ENCODE peak calls at places on chromosomes 1 and 21, in four cellular contexts. One of them, this sample, is unnamed.
A peak's percentile ranks its signal among the peaks of the same experiment; 100 is the strongest.

GRCh38 chr1:85134583-85135455 is 66.0 kb downstream of the SYDE2 start:
- DNase-seq in fibroblast of mammary gland: peak; percentile 47
- DNase-seq in CD8-positive, alpha-beta T cell: no peak
- DNase-seq in uterus: no peak
- DNase-seq in this sample: peak; percentile 71

GRCh38 chr1:174191255-174191906 is 32.1 kb downstream of the RABGAP1L start:
- DNase-seq in fibroblast of mammary gland: peak; percentile 72
- DNase-seq in CD8-positive, alpha-beta T cell: no peak
- DNase-seq in uterus: no peak
- DNase-seq in this sample: no peak

GRCh38 chr1:202580604-202581003 is 129.7 kb downstream of the SYT2 start:
- DNase-seq in fibroblast of mammary gland: peak; percentile 38
- DNase-seq in CD8-positive, alpha-beta T cell: no peak
- DNase-seq in uterus: no peak
- DNase-seq in this sample: no peak

GRCh38 chr1:209611771-209612570 is 28.5 kb downstream of the CAMK1G start:
- DNase-seq in fibroblast of mammary gland: no peak
- DNase-seq in CD8-positive, alpha-beta T cell: no peak
- DNase-seq in uterus: no peak
- DNase-seq in this sample: peak; percentile 63

GRCh38 chr1:209246660-209247059 is 336.9 kb upstream of the CAMK1G start:
- DNase-seq in fibroblast of mammary gland: peak; percentile 43
- DNase-seq in CD8-positive, alpha-beta T cell: no peak
- DNase-seq in uterus: no peak
- DNase-seq in this sample: peak; percentile 90

GRCh38 chr1:43936470-43937151 is 3.0 kb downstream of the ARTN start:
- DNase-seq in fibroblast of mammary gland: no peak
- DNase-seq in CD8-positive, alpha-beta T cell: no peak
- DNase-seq in uterus: no peak
- DNase-seq in this sample: no peak

GRCh38 chr1:155671750-155672149 is 16.8 kb downstream of the YY1AP1 start:
- DNase-seq in fibroblast of mammary gland: no peak
- DNase-seq in CD8-positive, alpha-beta T cell: no peak
- DNase-seq in uterus: no peak
- DNase-seq in this sample: no peak

GRCh38 chr1:43977376-43978263 is 1.4 kb upstream of the B4GALT2 start:
- DNase-seq in fibroblast of mammary gland: no peak
- DNase-seq in CD8-positive, alpha-beta T cell: no peak
- DNase-seq in uterus: no peak
- DNase-seq in this sample: no peak

GRCh38 chr1:45876000-45876399 is 72.6 kb downstream of the MAST2 start:
- DNase-seq in fibroblast of mammary gland: no peak
- DNase-seq in CD8-positive, alpha-beta T cell: no peak
- DNase-seq in uterus: no peak
- DNase-seq in this sample: no peak

GRCh38 chr1:107724648-107725047 is 240.3 kb downstream of the VAV3 start:
- DNase-seq in fibroblast of mammary gland: no peak
- DNase-seq in CD8-positive, alpha-beta T cell: no peak
- DNase-seq in uterus: no peak
- DNase-seq in this sample: peak; percentile 5

GRCh38 chr1:151720974-151721787 is at the start of gene RIIAD1:
- DNase-seq in fibroblast of mammary gland: peak; percentile 7
- DNase-seq in CD8-positive, alpha-beta T cell: peak; percentile 34
- DNase-seq in uterus: peak; percentile 28
- DNase-seq in this sample: no peak

GRCh38 chr1:230231739-230232075 is 164.7 kb downstream of the GALNT2 start:
- DNase-seq in fibroblast of mammary gland: peak; percentile 88
- DNase-seq in CD8-positive, alpha-beta T cell: no peak
- DNase-seq in uterus: no peak
- DNase-seq in this sample: peak; percentile 65

GRCh38 chr1:151006331-151007052 is at the start of gene MINDY1:
- DNase-seq in fibroblast of mammary gland: peak; percentile 83
- DNase-seq in CD8-positive, alpha-beta T cell: peak; percentile 19
- DNase-seq in uterus: peak; percentile 81
- DNase-seq in this sample: peak; percentile 73

GRCh38 chr1:10755977-10756521 is 40.4 kb downstream of the CASZ1 start:
- DNase-seq in fibroblast of mammary gland: peak; percentile 8
- DNase-seq in CD8-positive, alpha-beta T cell: peak; percentile 59
- DNase-seq in uterus: peak; percentile 74
- DNase-seq in this sample: peak; percentile 39

GRCh38 chr1:97832490-97832889 is 88.3 kb downstream of the DPYD start:
- DNase-seq in fibroblast of mammary gland: peak; percentile 82
- DNase-seq in CD8-positive, alpha-beta T cell: no peak
- DNase-seq in uterus: no peak
- DNase-seq in this sample: no peak

GRCh38 chr1:226629896-226630550 is 81.5 kb downstream of the STUM start:
- DNase-seq in fibroblast of mammary gland: no peak
- DNase-seq in CD8-positive, alpha-beta T cell: no peak
- DNase-seq in uterus: no peak
- DNase-seq in this sample: no peak

GRCh38 chr1:197967066-197967465 is 49.9 kb downstream of the LHX9 start:
- DNase-seq in fibroblast of mammary gland: no peak
- DNase-seq in CD8-positive, alpha-beta T cell: no peak
- DNase-seq in uterus: no peak
- DNase-seq in this sample: no peak

GRCh38 chr1:82646336-82646735 is 845.6 kb downstream of the ADGRL2 start:
- DNase-seq in fibroblast of mammary gland: no peak
- DNase-seq in CD8-positive, alpha-beta T cell: no peak
- DNase-seq in uterus: no peak
- DNase-seq in this sample: no peak

GRCh38 chr1:178945763-178946266 is 74.9 kb upstream of the ANGPTL1 start:
- DNase-seq in fibroblast of mammary gland: peak; percentile 18
- DNase-seq in CD8-positive, alpha-beta T cell: no peak
- DNase-seq in uterus: peak; percentile 53
- DNase-seq in this sample: no peak

GRCh38 chr1:115296981-115297380 is 41.1 kb downstream of the NGF start:
- DNase-seq in fibroblast of mammary gland: no peak
- DNase-seq in CD8-positive, alpha-beta T cell: no peak
- DNase-seq in uterus: no peak
- DNase-seq in this sample: no peak

GRCh38 chr21:29888437-29888836 is 51.4 kb downstream of the GRIK1 start:
- DNase-seq in fibroblast of mammary gland: peak; percentile 60
- DNase-seq in CD8-positive, alpha-beta T cell: no peak
- DNase-seq in uterus: no peak
- DNase-seq in this sample: peak; percentile 63

GRCh38 chr21:32958288-32958992 is 67.3 kb upstream of the OLIG2 start:
- DNase-seq in fibroblast of mammary gland: no peak
- DNase-seq in CD8-positive, alpha-beta T cell: no peak
- DNase-seq in uterus: no peak
- DNase-seq in this sample: peak; percentile 22

GRCh38 chr1:113452921-113453770 is 62.8 kb downstream of the MAGI3 start:
- DNase-seq in fibroblast of mammary gland: peak; percentile 71
- DNase-seq in CD8-positive, alpha-beta T cell: peak; percentile 6
- DNase-seq in uterus: no peak
- DNase-seq in this sample: peak; percentile 60

GRCh38 chr1:32695098-32695904 is 7.3 kb downstream of the SYNC start:
- DNase-seq in fibroblast of mammary gland: peak; percentile 69
- DNase-seq in CD8-positive, alpha-beta T cell: no peak
- DNase-seq in uterus: peak; percentile 48
- DNase-seq in this sample: no peak

GRCh38 chr1:206496131-206496793 is 11.1 kb upstream of the RASSF5 start:
- DNase-seq in fibroblast of mammary gland: no peak
- DNase-seq in CD8-positive, alpha-beta T cell: no peak
- DNase-seq in uterus: no peak
- DNase-seq in this sample: no peak

GRCh38 chr1:167538657-167539056 is 14.9 kb downstream of the CREG1 start:
- DNase-seq in fibroblast of mammary gland: no peak
- DNase-seq in CD8-positive, alpha-beta T cell: no peak
- DNase-seq in uterus: no peak
- DNase-seq in this sample: no peak

GRCh38 chr1:232142403-232143314 is 487.3 kb downstream of the SIPA1L2 start:
- DNase-seq in fibroblast of mammary gland: peak; percentile 77
- DNase-seq in CD8-positive, alpha-beta T cell: no peak
- DNase-seq in uterus: peak; percentile 19
- DNase-seq in this sample: peak; percentile 66

GRCh38 chr1:116521186-116521585 is 49.6 kb downstream of the CD58 start:
- DNase-seq in fibroblast of mammary gland: peak; percentile 84
- DNase-seq in CD8-positive, alpha-beta T cell: no peak
- DNase-seq in uterus: no peak
- DNase-seq in this sample: peak; percentile 71

GRCh38 chr1:165354739-165355138 is 1.8 kb downstream of the LMX1A start:
- DNase-seq in fibroblast of mammary gland: no peak
- DNase-seq in CD8-positive, alpha-beta T cell: no peak
- DNase-seq in uterus: no peak
- DNase-seq in this sample: no peak

GRCh38 chr1:165355977-165356811 is at the start of gene LMX1A:
- DNase-seq in fibroblast of mammary gland: peak; percentile 9
- DNase-seq in CD8-positive, alpha-beta T cell: no peak
- DNase-seq in uterus: no peak
- DNase-seq in this sample: no peak

GRCh38 chr1:165356876-165357275 is 361 bp upstream of the LMX1A start:
- DNase-seq in fibroblast of mammary gland: no peak
- DNase-seq in CD8-positive, alpha-beta T cell: no peak
- DNase-seq in uterus: no peak
- DNase-seq in this sample: no peak

GRCh38 chr1:165353731-165354671 is 2.5 kb downstream of the LMX1A start:
- DNase-seq in fibroblast of mammary gland: no peak
- DNase-seq in CD8-positive, alpha-beta T cell: no peak
- DNase-seq in uterus: no peak
- DNase-seq in this sample: peak; percentile 21

GRCh38 chr1:165355221-165355976 is 1.1 kb downstream of the LMX1A start:
- DNase-seq in fibroblast of mammary gland: no peak
- DNase-seq in CD8-positive, alpha-beta T cell: no peak
- DNase-seq in uterus: no peak
- DNase-seq in this sample: no peak
- H3K4me3 ChIP-seq in fibroblast of mammary gland: no peak overlapping the region
- H3K4me3 ChIP-seq in CD8-positive, alpha-beta T cell: no peak overlapping the region
- H3K4me3 ChIP-seq in uterus: no peak overlapping the region
- H3K4me3 ChIP-seq in this sample: no peak overlapping the region

GRCh38 chr1:21216835-21217811 is 40.4 kb upstream of the EIF4G3 start:
- DNase-seq in fibroblast of mammary gland: peak; percentile 49
- DNase-seq in CD8-positive, alpha-beta T cell: peak; percentile 72
- DNase-seq in uterus: peak; percentile 51
- DNase-seq in this sample: peak; percentile 37

GRCh38 chr1:21219674-21220073 is 43.0 kb upstream of the EIF4G3 start:
- DNase-seq in fibroblast of mammary gland: no peak
- DNase-seq in CD8-positive, alpha-beta T cell: no peak
- DNase-seq in uterus: no peak
- DNase-seq in this sample: no peak

GRCh38 chr1:21220815-21221214 is 44.1 kb upstream of the EIF4G3 start:
- DNase-seq in fibroblast of mammary gland: no peak
- DNase-seq in CD8-positive, alpha-beta T cell: no peak
- DNase-seq in uterus: no peak
- DNase-seq in this sample: no peak

GRCh38 chr1:21212126-21212525 is 35.4 kb upstream of the EIF4G3 start:
- DNase-seq in fibroblast of mammary gland: no peak
- DNase-seq in CD8-positive, alpha-beta T cell: no peak
- DNase-seq in uterus: no peak
- DNase-seq in this sample: no peak

DNA sequence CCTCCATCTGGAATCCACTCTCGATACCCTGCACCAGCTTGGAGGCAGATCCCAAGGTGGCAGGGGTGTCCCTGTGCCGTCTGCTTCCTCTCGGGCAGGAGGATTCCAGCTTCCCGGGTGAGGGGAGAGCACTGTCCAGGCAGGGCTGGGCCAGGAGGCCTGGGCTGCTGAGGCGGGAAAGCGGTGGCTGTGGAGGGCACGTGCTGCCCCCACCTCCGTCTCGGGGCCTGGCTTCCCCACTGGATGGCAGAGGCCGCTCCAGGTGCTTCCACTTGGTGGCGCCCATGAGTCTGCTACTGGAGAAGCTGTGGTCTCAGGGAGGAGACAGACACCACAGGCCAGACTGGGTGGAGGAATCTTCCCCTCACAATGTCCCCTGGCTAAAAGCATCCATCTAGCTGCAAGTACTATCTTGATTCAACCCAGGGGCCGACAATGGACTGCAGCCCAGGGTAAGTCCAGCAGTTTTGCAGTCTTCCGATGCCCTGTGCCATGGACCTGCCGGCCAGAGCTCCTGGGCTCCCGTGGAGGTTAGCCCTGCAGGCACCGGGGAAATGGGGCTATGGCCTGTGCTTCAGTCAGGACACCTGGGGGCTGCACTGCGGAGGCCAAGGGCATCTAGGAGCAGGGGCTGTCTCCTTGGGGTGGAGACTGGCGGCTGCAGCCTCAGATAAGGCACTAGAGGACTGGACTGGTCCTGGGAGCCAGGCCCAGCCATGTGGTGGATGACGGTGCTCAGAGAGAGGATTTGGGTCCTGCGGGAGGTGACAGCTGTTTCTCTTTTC is 41.3 kb upstream of the EIF4G3 start:
- DNase-seq in fibroblast of mammary gland: peak; percentile 29
- DNase-seq in CD8-positive, alpha-beta T cell: peak; percentile 27
- DNase-seq in uterus: no peak
- DNase-seq in this sample: no peak
- TF ChIP-seq CTCF in fibroblast of mammary gland: peak; percentile 51
- TF ChIP-seq CTCF in CD8-positive, alpha-beta T cell: no peak
- TF ChIP-seq CTCF in uterus: no peak
- TF ChIP-seq CTCF in this sample: peak; percentile 45

GRCh38 chr1:19393051-19393450 is 80.9 kb downstream of the SLC66A1 start:
- DNase-seq in fibroblast of mammary gland: no peak
- DNase-seq in CD8-positive, alpha-beta T cell: no peak
- DNase-seq in uterus: no peak
- DNase-seq in this sample: no peak
- H3K4me3 ChIP-seq in fibroblast of mammary gland: no peak overlapping the region
- H3K4me3 ChIP-seq in CD8-positive, alpha-beta T cell: no peak overlapping the region
- H3K4me3 ChIP-seq in uterus: no peak overlapping the region
- H3K4me3 ChIP-seq in this sample: no peak overlapping the region

GRCh38 chr1:25757846-25758185 is 42.2 kb upstream of the SELENON start:
- DNase-seq in fibroblast of mammary gland: no peak
- DNase-seq in CD8-positive, alpha-beta T cell: no peak
- DNase-seq in uterus: no peak
- DNase-seq in this sample: no peak

GRCh38 chr1:25760122-25760719 is 39.8 kb upstream of the SELENON start:
- DNase-seq in fibroblast of mammary gland: no peak
- DNase-seq in CD8-positive, alpha-beta T cell: no peak
- DNase-seq in uterus: no peak
- DNase-seq in this sample: no peak

GRCh38 chr1:25757151-25757845 is 42.7 kb upstream of the SELENON start:
- DNase-seq in fibroblast of mammary gland: no peak
- DNase-seq in CD8-positive, alpha-beta T cell: no peak
- DNase-seq in uterus: no peak
- DNase-seq in this sample: no peak

GRCh38 chr1:25760871-25761270 is 39.1 kb upstream of the SELENON start:
- DNase-seq in fibroblast of mammary gland: no peak
- DNase-seq in CD8-positive, alpha-beta T cell: no peak
- DNase-seq in uterus: no peak
- DNase-seq in this sample: no peak

DNA sequence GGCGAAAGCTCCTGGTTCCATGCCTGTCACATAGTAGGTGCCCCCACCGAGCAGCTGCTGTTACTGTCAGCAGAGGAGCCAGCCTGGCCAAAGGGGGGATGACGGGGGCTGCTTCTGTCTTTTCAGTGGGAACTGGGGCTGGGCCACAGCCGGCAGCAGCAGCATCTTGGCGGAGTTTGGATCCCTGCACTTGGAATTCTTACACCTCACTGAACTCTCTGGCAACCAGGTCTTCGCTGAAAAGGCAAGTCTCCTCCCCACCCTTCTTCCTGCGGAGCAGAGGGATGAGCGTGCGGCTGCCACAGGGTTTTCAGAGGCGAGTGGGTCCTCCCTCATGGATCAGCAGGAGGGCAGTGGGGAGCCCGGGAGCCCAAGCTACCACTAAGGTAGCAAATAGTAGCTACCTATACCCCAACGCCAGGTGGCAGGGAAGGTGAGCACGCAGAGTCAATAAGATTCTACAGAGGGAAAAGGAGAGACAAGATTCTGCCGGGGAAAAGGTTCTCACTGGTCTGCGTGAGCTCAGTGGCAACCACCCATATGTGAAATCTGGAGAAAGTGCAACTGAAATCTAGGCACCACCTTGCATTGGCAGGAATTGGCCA is 41.4 kb upstream of the SELENON start:
- DNase-seq in fibroblast of mammary gland: no peak
- DNase-seq in CD8-positive, alpha-beta T cell: no peak
- DNase-seq in uterus: no peak
- DNase-seq in this sample: no peak
- TF ChIP-seq CTCF in fibroblast of mammary gland: no peak
- TF ChIP-seq CTCF in CD8-positive, alpha-beta T cell: no peak
- TF ChIP-seq CTCF in uterus: no peak
- TF ChIP-seq CTCF in this sample: no peak